ENCODE peak calls at places on chromosome 1, in four cellular contexts. One of them, this sample, is unnamed.

GRCh38 chr1:199932462-199932861 is 95.0 kb upstream of the NR5A2 start:
- DNase-seq in activated T-helper 1 cell treated with Interleukin-2 at 50 U/mL for 16 hours: no peak
- DNase-seq in CD8-positive, alpha-beta T cell: no peak
- DNase-seq in DMS153: no peak
- DNase-seq in this sample: no peak

GRCh38 chr1:37811027-37811655 is 3.1 kb upstream of the YRDC start:
- DNase-seq in DMS153: peak
- DNase-seq in CD8-positive, alpha-beta T cell: peak
- DNase-seq in activated T-helper 1 cell treated with Interleukin-2 at 50 U/mL for 16 hours: peak
- DNase-seq in this sample: peak

GRCh38 chr1:2910211-2910610 is 108.7 kb upstream of the TTC34 start:
- DNase-seq in DMS153: no peak
- DNase-seq in activated T-helper 1 cell treated with Interleukin-2 at 50 U/mL for 16 hours: no peak
- DNase-seq in CD8-positive, alpha-beta T cell: no peak
- DNase-seq in this sample: no peak

GRCh38 chr1:1196431-1197187 is 9.8 kb downstream of the TNFRSF18 start:
- DNase-seq in DMS153: no peak
- DNase-seq in activated T-helper 1 cell treated with Interleukin-2 at 50 U/mL for 16 hours: no peak
- DNase-seq in CD8-positive, alpha-beta T cell: no peak
- DNase-seq in this sample: no peak

GRCh38 chr1:82387070-82387366 is 586.3 kb downstream of the ADGRL2 start:
- DNase-seq in DMS153: no peak
- DNase-seq in activated T-helper 1 cell treated with Interleukin-2 at 50 U/mL for 16 hours: no peak
- DNase-seq in CD8-positive, alpha-beta T cell: no peak
- DNase-seq in this sample: no peak

GRCh38 chr1:19374402-19374801 is 62.3 kb downstream of the SLC66A1 start:
- DNase-seq in DMS153: no peak
- DNase-seq in activated T-helper 1 cell treated with Interleukin-2 at 50 U/mL for 16 hours: no peak
- DNase-seq in CD8-positive, alpha-beta T cell: no peak
- DNase-seq in this sample: no peak

GRCh38 chr1:204600968-204601367 is 84.6 kb downstream of the LRRN2 start:
- DNase-seq in CD8-positive, alpha-beta T cell: no peak
- DNase-seq in DMS153: no peak
- DNase-seq in activated T-helper 1 cell treated with Interleukin-2 at 50 U/mL for 16 hours: no peak
- DNase-seq in this sample: no peak

GRCh38 chr1:9391620-9392019 is 98.9 kb downstream of the SPSB1 start:
- DNase-seq in DMS153: no peak
- DNase-seq in activated T-helper 1 cell treated with Interleukin-2 at 50 U/mL for 16 hours: no peak
- DNase-seq in CD8-positive, alpha-beta T cell: no peak
- DNase-seq in this sample: no peak

GRCh38 chr1:103949714-103950113 is 200.0 kb downstream of the AMY1C start:
- DNase-seq in CD8-positive, alpha-beta T cell: no peak
- DNase-seq in DMS153: no peak
- DNase-seq in activated T-helper 1 cell treated with Interleukin-2 at 50 U/mL for 16 hours: no peak
- DNase-seq in this sample: no peak

GRCh38 chr1:150516050-150516591 is 569 bp downstream of the FALEC start:
- DNase-seq in activated T-helper 1 cell treated with Interleukin-2 at 50 U/mL for 16 hours: no peak
- DNase-seq in DMS153: peak
- DNase-seq in CD8-positive, alpha-beta T cell: no peak
- DNase-seq in this sample: no peak

GRCh38 chr1:245858022-245858421 is 649.1 kb downstream of the SMYD3 start:
- DNase-seq in DMS153: no peak
- DNase-seq in activated T-helper 1 cell treated with Interleukin-2 at 50 U/mL for 16 hours: no peak
- DNase-seq in CD8-positive, alpha-beta T cell: no peak
- DNase-seq in this sample: no peak

GRCh38 chr1:245301921-245302320 is 147.1 kb downstream of the KIF26B start:
- DNase-seq in activated T-helper 1 cell treated with Interleukin-2 at 50 U/mL for 16 hours: no peak
- DNase-seq in CD8-positive, alpha-beta T cell: no peak
- DNase-seq in DMS153: no peak
- DNase-seq in this sample: no peak

GRCh38 chr1:92291372-92291999 is 7.3 kb downstream of the GLMN start:
- DNase-seq in DMS153: peak
- DNase-seq in activated T-helper 1 cell treated with Interleukin-2 at 50 U/mL for 16 hours: no peak
- DNase-seq in CD8-positive, alpha-beta T cell: no peak
- DNase-seq in this sample: no peak

GRCh38 chr1:240306673-240307072 is 215.0 kb downstream of the FMN2 start:
- DNase-seq in DMS153: no peak
- DNase-seq in activated T-helper 1 cell treated with Interleukin-2 at 50 U/mL for 16 hours: no peak
- DNase-seq in CD8-positive, alpha-beta T cell: no peak
- DNase-seq in this sample: no peak

GRCh38 chr1:26285366-26286063 is 5.6 kb downstream of the SH3BGRL3 start:
- DNase-seq in activated T-helper 1 cell treated with Interleukin-2 at 50 U/mL for 16 hours: no peak
- DNase-seq in CD8-positive, alpha-beta T cell: peak
- DNase-seq in DMS153: no peak
- DNase-seq in this sample: peak

GRCh38 chr1:91173379-91173890 is 151.6 kb upstream of the ZNF644 start:
- DNase-seq in DMS153: no peak
- DNase-seq in CD8-positive, alpha-beta T cell: no peak
- DNase-seq in activated T-helper 1 cell treated with Interleukin-2 at 50 U/mL for 16 hours: no peak
- DNase-seq in this sample: no peak

GRCh38 chr1:20322825-20323612 is 32.3 kb downstream of the VWA5B1 start:
- DNase-seq in DMS153: no peak
- DNase-seq in CD8-positive, alpha-beta T cell: peak
- DNase-seq in activated T-helper 1 cell treated with Interleukin-2 at 50 U/mL for 16 hours: peak
- DNase-seq in this sample: peak

GRCh38 chr1:156750191-156750931 is 1.1 kb downstream of the HDGF start:
- DNase-seq in activated T-helper 1 cell treated with Interleukin-2 at 50 U/mL for 16 hours: no peak
- DNase-seq in DMS153: no peak
- DNase-seq in CD8-positive, alpha-beta T cell: no peak
- DNase-seq in this sample: no peak

GRCh38 chr1:209595599-209595998 is 12.1 kb downstream of the CAMK1G start:
- DNase-seq in DMS153: no peak
- DNase-seq in CD8-positive, alpha-beta T cell: no peak
- DNase-seq in activated T-helper 1 cell treated with Interleukin-2 at 50 U/mL for 16 hours: no peak
- DNase-seq in this sample: no peak

GRCh38 chr1:111249960-111250359 is 22.4 kb downstream of the CHI3L2 start:
- DNase-seq in activated T-helper 1 cell treated with Interleukin-2 at 50 U/mL for 16 hours: no peak
- DNase-seq in CD8-positive, alpha-beta T cell: no peak
- DNase-seq in DMS153: no peak
- DNase-seq in this sample: no peak

GRCh38 chr1:165842363-165843129 is 15.1 kb downstream of the UCK2 start:
- DNase-seq in CD8-positive, alpha-beta T cell: no peak
- DNase-seq in activated T-helper 1 cell treated with Interleukin-2 at 50 U/mL for 16 hours: no peak
- DNase-seq in DMS153: peak
- DNase-seq in this sample: no peak

GRCh38 chr1:16903054-16903453 is 7.3 kb downstream of the RNU1-2 start:
- DNase-seq in CD8-positive, alpha-beta T cell: no peak
- DNase-seq in activated T-helper 1 cell treated with Interleukin-2 at 50 U/mL for 16 hours: no peak
- DNase-seq in DMS153: no peak
- DNase-seq in this sample: no peak

GRCh38 chr1:152907686-152908601 is at the start of gene IVL:
- DNase-seq in CD8-positive, alpha-beta T cell: no peak
- DNase-seq in activated T-helper 1 cell treated with Interleukin-2 at 50 U/mL for 16 hours: no peak
- DNase-seq in DMS153: no peak
- DNase-seq in this sample: no peak

GRCh38 chr1:161198877-161199431 is at the start of gene ADAMTS4:
- DNase-seq in CD8-positive, alpha-beta T cell: no peak
- DNase-seq in DMS153: no peak
- DNase-seq in activated T-helper 1 cell treated with Interleukin-2 at 50 U/mL for 16 hours: no peak
- DNase-seq in this sample: no peak

GRCh38 chr1:91124290-91124975 is 102.6 kb upstream of the ZNF644 start:
- DNase-seq in CD8-positive, alpha-beta T cell: no peak
- DNase-seq in activated T-helper 1 cell treated with Interleukin-2 at 50 U/mL for 16 hours: no peak
- DNase-seq in DMS153: no peak
- DNase-seq in this sample: no peak

GRCh38 chr1:33383974-33384767 is 46.7 kb downstream of the PHC2 start:
- DNase-seq in activated T-helper 1 cell treated with Interleukin-2 at 50 U/mL for 16 hours: no peak
- DNase-seq in DMS153: no peak
- DNase-seq in CD8-positive, alpha-beta T cell: no peak
- DNase-seq in this sample: no peak

This sample was measured in CD4-positive, alpha-beta T cell.